ENCODE peak calls at places on chromosomes 12 and 14, in five cellular contexts. S, V, M, Z and I are unnamed samples. For H3K4me1, the result is how much of the 10 kb centered on the place peaks cover.

GRCh38 chr12:29640589-29641345 is 143.0 kb downstream of the TMTC1 start:
- DNase-seq in S (peak), M (peak), Z (peak), V (no peak), I (peak)

GRCh38 chr12:68113644-68114043 is 45.9 kb downstream of the IFNG start:
- DNase-seq in S (peak), M (no peak), V (no peak), Z (peak), I (no peak)

GRCh38 chr14:75445958-75446357 is 18.1 kb downstream of the JDP2 start:
- DNase-seq in S (no peak), V (no peak), M (no peak), Z (no peak), I (no peak)

GRCh38 chr12:89756638-89757321 is 48.1 kb upstream of the ATP2B1 start:
- DNase-seq in V (no peak), M (no peak), Z (no peak), S (no peak), I (no peak)

GRCh38 chr14:44833376-44833775 is 128.4 kb downstream of the KLHL28 start:
- DNase-seq in S (no peak), M (no peak), Z (no peak), V (no peak), I (no peak)

GRCh38 chr14:68230941-68231717 is 411.6 kb downstream of the RAD51B start:
- DNase-seq in V (no peak), M (no peak), S (no peak), Z (no peak), I (no peak)

GRCh38 chr12:76688627-76689026 is 75.3 kb upstream of the ZDHHC17 start:
- DNase-seq in S (no peak), V (no peak), Z (no peak), M (no peak), I (no peak)

GRCh38 chr14:22179190-22179589 is 409.8 kb downstream of the DAD1 start:
- DNase-seq in Z (no peak), S (no peak), M (no peak), V (no peak), I (no peak)

GRCh38 chr12:52018448-52019122 is 11.8 kb downstream of the TAMALIN start:
- DNase-seq in Z (no peak), S (no peak), M (no peak), V (no peak), I (no peak)

GRCh38 chr12:49941556-49942511 is 8.7 kb upstream of the AQP2 start:
- DNase-seq in M (no peak), S (no peak), V (no peak), Z (no peak), I (no peak)

GRCh38 chr14:71478542-71478941 is 453.7 kb upstream of the RGS6 start:
- DNase-seq in V (no peak), Z (no peak), M (no peak), S (no peak), I (no peak)

GRCh38 chr12:114119316-114119715 is 153.2 kb upstream of the RBM19 start:
- DNase-seq in Z (no peak), S (no peak), V (no peak), M (no peak), I (no peak)

GRCh38 chr14:105143451-105144230 is 24.9 kb downstream of the JAG2 start:
- DNase-seq in Z (peak), M (no peak), V (no peak), S (no peak), I (no peak)

GRCh38 chr12:52319097-52319496 is 2.1 kb downstream of the KRT83 start:
- DNase-seq in M (no peak), Z (no peak), S (no peak), V (no peak), I (no peak)

GRCh38 chr12:120367924-120368788 is 808 bp downstream of the MSI1 start:
- DNase-seq in S (peak), V (no peak), M (peak), Z (no peak), I (no peak)

GRCh38 chr12:94954029-94954685 is 49.3 kb downstream of the NDUFA12 start:
- DNase-seq in V (no peak), M (no peak), Z (no peak), S (no peak), I (no peak)

GRCh38 chr12:19105468-19105867 is 24.1 kb upstream of the PLEKHA5 start:
- DNase-seq in Z (no peak), S (no peak), V (no peak), M (no peak), I (no peak)

GRCh38 chr12:108815875-108816594 is 41.3 kb downstream of the SSH1 start:
- DNase-seq in S (no peak), M (no peak), Z (no peak), V (no peak), I (no peak)

GRCh38 chr12:110743571-110744093 is 941 bp upstream of the PPP1CC start:
- DNase-seq in V (no peak), M (peak), S (peak), Z (no peak), I (peak)

GRCh38 chr12:116392061-116392460 is 114.6 kb upstream of the MED13L start:
- DNase-seq in S (no peak), M (no peak), V (no peak), Z (no peak), I (no peak)

GRCh38 chr14:49405291-49405690 is 180.9 kb downstream of the RPS29 start:
- DNase-seq in S (no peak), Z (no peak), M (no peak), V (no peak), I (no peak)

GRCh38 chr14:22699801-22700564 is 55.8 kb upstream of the OR6J1 start:
- DNase-seq in M (no peak), S (peak), Z (no peak), V (no peak), I (no peak)

DNA sequence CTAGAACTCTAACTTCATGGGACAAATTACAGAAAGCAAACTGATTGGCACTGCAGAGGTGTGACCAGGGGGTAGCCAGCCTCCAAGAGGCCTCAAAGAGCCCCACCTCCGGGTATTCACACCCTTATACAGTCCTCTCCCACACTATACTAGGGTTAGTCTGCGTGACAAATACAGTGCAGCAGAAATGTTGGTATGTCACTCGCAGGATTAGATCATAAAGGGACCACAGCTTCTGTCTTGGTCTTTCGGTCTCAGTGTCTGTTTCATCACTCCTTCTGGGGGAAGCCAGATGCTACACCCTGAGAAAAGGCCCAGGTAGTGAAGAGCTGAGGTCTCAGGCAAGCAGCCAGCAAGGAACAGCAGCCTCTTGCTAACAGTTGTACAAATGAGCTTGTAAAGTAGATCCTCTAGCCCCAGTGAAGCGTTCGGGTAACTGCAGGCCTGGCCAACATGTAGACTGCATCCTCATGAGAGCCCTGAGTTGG is 68.9 kb upstream of the SAV1 start:
- DNase-seq in V (peak), Z (no peak), M (no peak), S (no peak), I (no peak)
- H3K4me1 ChIP-seq in V (under half), Z (under half), M (under half), S (under half), I (under half)

GRCh38 chr12:106204312-106204711 is 43.5 kb downstream of the CKAP4 start:
- DNase-seq in S (no peak), Z (no peak), V (no peak), M (no peak), I (no peak)

GRCh38 chr12:106205208-106206069 is 42.4 kb downstream of the CKAP4 start:
- DNase-seq in V (no peak), S (peak), M (peak), Z (peak), I (peak)
- TF ChIP-seq CTCF in V (no peak), S (peak), M (peak), Z (peak), I (peak)

DNA sequence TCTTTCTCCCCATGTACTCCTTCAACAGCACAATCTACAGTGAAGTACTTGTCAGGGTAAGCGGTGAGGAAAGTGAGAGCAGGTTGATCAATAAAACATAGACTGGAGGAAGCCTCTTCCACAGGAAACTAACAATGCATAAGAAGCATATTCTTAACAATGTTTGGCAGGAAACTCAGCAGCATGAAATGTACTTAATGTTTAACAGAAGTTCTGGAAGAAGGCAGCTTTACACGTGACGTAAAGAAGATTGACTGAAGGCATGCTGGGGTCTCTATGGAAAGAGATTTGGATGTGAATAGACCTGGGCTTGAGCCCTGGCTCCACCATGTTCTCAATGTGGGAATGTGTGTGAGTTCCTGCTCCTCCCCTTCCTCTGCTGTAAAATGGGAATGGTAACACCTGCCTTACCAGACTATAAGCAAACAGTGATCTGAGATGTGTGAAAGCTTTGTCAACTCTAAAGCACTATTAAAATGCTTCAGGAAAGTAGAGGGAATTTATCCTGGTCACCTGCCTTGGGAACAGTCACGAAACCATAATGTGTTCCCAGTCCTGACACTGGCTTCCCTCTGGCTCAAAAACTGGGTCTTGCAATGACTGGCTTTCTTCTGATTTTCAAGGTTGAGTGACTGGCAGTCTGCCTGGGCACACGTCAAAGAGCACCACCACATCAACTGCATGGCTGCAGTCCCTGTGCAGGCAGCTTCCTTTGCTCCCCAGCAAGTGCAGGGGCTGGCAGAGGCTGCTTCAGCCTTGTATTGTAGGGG is 384.6 kb downstream of the APAF1 start:
- DNase-seq in M (no peak), V (no peak), Z (no peak), S (no peak), I (no peak)
- H3K4me1 ChIP-seq in M (under half), V (under half), Z (under half), S (under half), I (under half)

GRCh38 chr14:30162066-30162465 is 234.4 kb upstream of the PRKD1 start:
- DNase-seq in V (no peak), M (no peak), S (no peak), Z (no peak), I (no peak)
- TF ChIP-seq CTCF in V (no peak), M (no peak), S (no peak), Z (no peak), I (no peak)

DNA sequence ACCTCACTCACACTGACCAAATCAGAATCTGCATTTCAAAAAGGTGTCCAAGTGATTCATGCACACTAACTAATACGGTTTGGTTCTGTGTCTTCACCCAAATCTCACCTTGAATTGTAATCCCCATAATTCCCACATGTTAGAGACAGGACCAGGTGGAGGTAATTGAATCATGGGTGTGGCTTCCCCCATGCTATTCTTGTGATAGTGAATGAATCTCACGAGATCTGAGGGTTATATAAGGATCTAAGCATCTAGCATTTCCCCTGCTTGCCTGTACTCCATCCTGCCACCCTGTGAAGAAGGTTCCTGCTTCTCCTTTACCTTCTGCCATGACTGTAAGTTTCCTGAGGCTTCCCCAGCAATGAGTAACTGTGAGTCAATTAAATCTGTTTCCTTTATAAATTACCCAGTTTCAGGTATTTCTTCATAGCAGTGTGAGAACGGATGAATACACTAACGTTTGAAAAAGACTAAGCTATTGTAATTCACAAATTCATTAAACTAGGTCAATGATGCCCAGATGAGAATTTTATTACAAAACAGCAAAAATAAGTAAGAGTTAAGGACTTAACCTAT is 759.1 kb downstream of the GALC start:
- DNase-seq in Z (no peak), S (no peak), V (no peak), M (no peak), I (no peak)
- H3K4me1 ChIP-seq in Z (under half), S (under half), V (under half), M (under half), I (under half)

GRCh38 chr14:37597538-37598084 is 2.2 kb downstream of the TTC6 start:
- DNase-seq in Z (no peak), S (peak), M (no peak), V (no peak), I (no peak)
- TF ChIP-seq CTCF in Z (peak), S (peak), M (no peak), V (no peak), I (no peak)

GRCh38 chr14:90807060-90807459 is 9.2 kb downstream of the TTC7B start:
- DNase-seq in S (no peak), V (no peak), M (no peak), Z (no peak), I (no peak)
- H3K4me1 ChIP-seq in S (under half), V (under half), M (half or more), Z (under half), I (half or more)

GRCh38 chr12:124766745-124767074 is 97.0 kb downstream of the SCARB1 start:
- DNase-seq in M (no peak), S (no peak), Z (no peak), V (no peak), I (no peak)

GRCh38 chr12:124767075-124767821 is 96.4 kb downstream of the SCARB1 start:
- DNase-seq in S (peak), M (peak), V (peak), Z (peak), I (peak)

GRCh38 chr12:124769881-124770512 is 93.7 kb downstream of the SCARB1 start:
- DNase-seq in S (no peak), M (no peak), V (no peak), Z (no peak), I (no peak)

GRCh38 chr12:124769166-124769530 is 94.5 kb downstream of the SCARB1 start:
- DNase-seq in M (no peak), Z (no peak), S (no peak), V (no peak), I (no peak)

GRCh38 chr12:124768462-124769165 is 95.0 kb downstream of the SCARB1 start:
- DNase-seq in M (no peak), V (no peak), S (no peak), Z (no peak), I (no peak)
- TF ChIP-seq CTCF in M (no peak), V (no peak), S (no peak), Z (no peak), I (no peak)

GRCh38 chr14:90452366-90452765 is 55.5 kb downstream of the CALM1 start:
- DNase-seq in V (no peak), S (no peak), M (no peak), Z (no peak), I (no peak)

GRCh38 chr14:90451953-90452352 is 55.1 kb downstream of the CALM1 start:
- DNase-seq in S (no peak), Z (peak), V (no peak), M (no peak), I (no peak)

GRCh38 chr14:90450667-90451066 is 53.8 kb downstream of the CALM1 start:
- DNase-seq in Z (no peak), V (no peak), M (no peak), S (no peak), I (no peak)

GRCh38 chr14:90450151-90450550 is 53.3 kb downstream of the CALM1 start:
- DNase-seq in Z (no peak), S (no peak), V (no peak), M (no peak), I (no peak)

GRCh38 chr14:90451443-90451842 is 54.6 kb downstream of the CALM1 start:
- DNase-seq in S (no peak), M (no peak), Z (peak), V (no peak), I (no peak)
- H3K4me1 ChIP-seq in S (under half), M (under half), Z (under half), V (under half), I (under half)